ENCODE peak calls at places on chromosomes 1 and 21, in nine cellular contexts. Q is HFFc6, W is tibial artery, K is breast epithelium, D is glutamatergic neuron, P is NCI-H187, E is activated T-cell treated with anti-CD3 and anti-CD28 coated beads for 1 hour, R is T follicular helper cell, U is Calu3. S is an unnamed sample.

GRCh38 chr1:180636138-180636537 is 4.3 kb downstream of the XPR1 start:
- DNase-seq in K (no peak), P (no peak), Q (no peak), E (no peak), U (peak), W (no peak), D (no peak), R (no peak), S (no peak)

GRCh38 chr1:235009074-235009473 is 119.6 kb downstream of the TOMM20 start:
- DNase-seq in U (no peak), E (no peak), K (no peak), Q (no peak), W (no peak), P (no peak), D (no peak), R (no peak), S (no peak)

GRCh38 chr1:3641046-3641760 is 8.7 kb downstream of the WRAP73 start:
- DNase-seq in D (no peak), E (no peak), P (no peak), Q (no peak), W (no peak), U (no peak), R (no peak), K (no peak), S (no peak)

GRCh38 chr1:200992382-200993101 is 31.0 kb downstream of the KIF21B start:
- DNase-seq in E (no peak), W (no peak), K (no peak), Q (no peak), D (no peak), R (no peak), P (no peak), U (no peak), S (no peak)

GRCh38 chr1:9439074-9439761 is 100.0 kb upstream of the SLC25A33 start:
- DNase-seq in D (no peak), K (no peak), U (no peak), Q (no peak), R (no peak), E (no peak), P (no peak), W (no peak), S (no peak)

GRCh38 chr1:64203420-64203819 is at the start of gene UBE2U:
- DNase-seq in K (no peak), P (no peak), R (no peak), W (no peak), E (no peak), U (no peak), D (no peak), Q (no peak), S (no peak)

GRCh38 chr1:6491480-6491962 is at the start of gene PLEKHG5:
- DNase-seq in Q (peak), U (no peak), R (no peak), P (no peak), E (no peak), D (no peak), W (no peak), K (no peak), S (no peak)

GRCh38 chr1:28632560-28632959 is 10.3 kb downstream of the TAF12 start:
- DNase-seq in K (no peak), D (no peak), U (no peak), Q (no peak), P (no peak), W (no peak), R (no peak), E (no peak), S (no peak)

GRCh38 chr21:27761623-27762022 is 794.7 kb upstream of the ADAMTS5 start:
- DNase-seq in P (no peak), U (no peak), K (no peak), W (no peak), D (no peak), E (no peak), Q (no peak), R (no peak), S (no peak)

GRCh38 chr1:23563003-23563402 is 3.7 kb upstream of the ID3 start:
- DNase-seq in U (no peak), K (no peak), D (no peak), R (no peak), E (no peak), W (no peak), Q (no peak), P (no peak), S (no peak)

GRCh38 chr1:116332461-116332860 is 40.6 kb upstream of the ATP1A1 start:
- DNase-seq in K (no peak), Q (no peak), U (no peak), W (no peak), P (no peak), R (no peak), E (no peak), D (no peak), S (no peak)

GRCh38 chr21:31660134-31660565 is 657 bp downstream of the SOD1 start:
- DNase-seq in P (no peak), Q (no peak), K (no peak), U (peak), R (no peak), E (peak), W (no peak), D (peak), S (peak)

GRCh38 chr21:22889445-22889844 is 1891.2 kb downstream of the NCAM2 start:
- DNase-seq in Q (no peak), P (no peak), D (no peak), K (no peak), E (no peak), R (no peak), W (no peak), U (no peak), S (no peak)

GRCh38 chr1:111990026-111990877 is 784 bp upstream of the KCND3 start:
- DNase-seq in R (no peak), D (peak), K (no peak), Q (no peak), U (peak), W (peak), P (no peak), E (no peak), S (no peak)

GRCh38 chr1:65792671-65793358 is at the start of gene PDE4B:
- DNase-seq in U (peak), P (no peak), E (no peak), Q (no peak), K (no peak), D (peak), W (no peak), R (no peak), S (no peak)

GRCh38 chr1:201882665-201883132 is 6.0 kb upstream of the SHISA4 start:
- DNase-seq in D (no peak), R (no peak), Q (peak), U (no peak), K (peak), W (no peak), P (no peak), E (no peak), S (no peak)

GRCh38 chr1:53140451-53140850 is 2.0 kb downstream of the SLC1A7 start:
- DNase-seq in K (no peak), Q (no peak), E (no peak), P (no peak), D (no peak), R (no peak), W (no peak), U (no peak), S (no peak)

GRCh38 chr1:14756617-14757259 is 158.3 kb downstream of the KAZN start:
- DNase-seq in W (no peak), K (no peak), Q (no peak), D (no peak), P (no peak), U (no peak), R (no peak), E (no peak), S (no peak)

GRCh38 chr1:25725482-25725881 is 74.5 kb upstream of the SELENON start:
- DNase-seq in P (no peak), Q (no peak), R (no peak), E (no peak), K (no peak), W (no peak), U (no peak), D (no peak), S (no peak)

GRCh38 chr21:29827647-29828046 is 112.1 kb downstream of the GRIK1 start:
- DNase-seq in Q (no peak), D (no peak), P (no peak), U (no peak), R (no peak), E (no peak), K (no peak), W (no peak), S (no peak)

GRCh38 chr1:88276158-88276557 is 407.9 kb upstream of the PKN2 start:
- DNase-seq in P (no peak), K (no peak), W (no peak), E (no peak), D (no peak), U (no peak), R (no peak), Q (peak), S (no peak)

GRCh38 chr1:158534496-158534895 is 19.7 kb downstream of the OR6Y1 start:
- DNase-seq in D (no peak), K (no peak), P (no peak), E (no peak), W (no peak), U (no peak), R (no peak), Q (no peak), S (no peak)

GRCh38 chr1:113930499-113931161 is 1.5 kb downstream of the HIPK1 start:
- DNase-seq in P (no peak), W (no peak), K (peak), R (peak), U (peak), D (no peak), E (peak), Q (peak), S (peak)

GRCh38 chr1:223129229-223129851 is 13.7 kb downstream of the TLR5 start:
- DNase-seq in K (no peak), U (peak), Q (no peak), W (peak), D (peak), P (no peak), R (peak), E (peak), S (peak)

GRCh38 chr1:56890229-56890628 is 35.6 kb downstream of the C8A start:
- DNase-seq in W (no peak), Q (no peak), U (no peak), D (no peak), P (no peak), E (no peak), R (no peak), K (no peak), S (no peak)

GRCh38 chr1:245091818-245092637 is 62.8 kb upstream of the KIF26B start:
- DNase-seq in E (no peak), P (no peak), Q (peak), U (peak), W (no peak), K (no peak), D (peak), R (no peak), S (no peak)

GRCh38 chr1:88998716-88999115 is 6.3 kb upstream of the KYAT3 start:
- DNase-seq in K (no peak), Q (peak), U (peak), R (no peak), E (no peak), P (peak), D (no peak), W (no peak), S (no peak)

GRCh38 chr21:37753122-37753599 is 163.1 kb downstream of the KCNJ6 start:
- DNase-seq in D (peak), U (no peak), Q (no peak), W (no peak), R (no peak), P (no peak), K (no peak), E (no peak), S (no peak)

GRCh38 chr1:61389194-61389925 is 307.0 kb downstream of the NFIA start:
- DNase-seq in E (no peak), P (no peak), K (no peak), U (no peak), W (no peak), D (no peak), Q (no peak), R (no peak), S (no peak)

GRCh38 chr21:31873696-31874599 is 1.1 kb downstream of the HUNK start:
- DNase-seq in Q (no peak), U (peak), D (peak), P (peak), E (peak), W (no peak), R (no peak), K (no peak), S (peak)

S was measured in naive thymus-derived CD8-positive, alpha-beta T cell.